ENCODE peak calls at places on chromosomes 2 and 18, in four cellular contexts. H is endothelial cell, X is heart right ventricle, W is B cell. Y is an unnamed sample.

GRCh38 chr2:120672526-120673204 is 63.0 kb upstream of the GLI2 start:
- DNase-seq in X (no peak), H (no peak), W (no peak), Y (no peak)

GRCh38 chr2:88873620-88874019 is 182.1 kb downstream of the RPIA start:
- DNase-seq in W (no peak), H (no peak), X (no peak), Y (no peak)

GRCh38 chr2:178241852-178242551 is 47.7 kb downstream of the OSBPL6 start:
- DNase-seq in W (no peak), H (no peak), X (no peak), Y (no peak)

GRCh38 chr2:12096425-12096824 is 350.0 kb downstream of the LPIN1 start:
- DNase-seq in X (no peak), H (no peak), W (no peak), Y (no peak)

GRCh38 chr2:241561811-241562210 is 3.3 kb downstream of the BOK start:
- DNase-seq in W (no peak), X (peak; percentile 57), H (no peak), Y (no peak)

GRCh38 chr2:20067992-20068727 is 16.7 kb upstream of the LAPTM4A start:
- DNase-seq in H (no peak), X (no peak), W (no peak), Y (no peak)

GRCh38 chr2:23065936-23066335 is 319.0 kb upstream of the KLHL29 start:
- DNase-seq in H (no peak), W (no peak), X (no peak), Y (no peak)

GRCh38 chr2:30777662-30778505 is 29.4 kb downstream of the CAPN13 start:
- DNase-seq in H (no peak), X (no peak), W (no peak), Y (no peak)

GRCh38 chr2:24026233-24026632 is 16.3 kb downstream of the MFSD2B start:
- DNase-seq in H (no peak), W (no peak), X (no peak), Y (no peak)

GRCh38 chr2:191574232-191574631 is 103.7 kb upstream of the NABP1 start:
- DNase-seq in W (no peak), X (no peak), H (no peak), Y (no peak)

GRCh38 chr2:75055820-75056675 is 97.6 kb downstream of the POLE4 start:
- DNase-seq in W (no peak), X (no peak), H (no peak), Y (peak; percentile 50)

GRCh38 chr18:7338846-7339245 is 108.0 kb downstream of the LRRC30 start:
- DNase-seq in W (no peak), X (no peak), H (no peak), Y (no peak)

GRCh38 chr2:167209784-167210183 is 321.5 kb downstream of the XIRP2 start:
- DNase-seq in H (no peak), W (no peak), X (no peak), Y (no peak)

GRCh38 chr2:207334631-207335371 is 169.1 kb upstream of the KLF7 start:
- DNase-seq in X (peak; percentile 60), W (no peak), H (peak; percentile 65), Y (no peak)

GRCh38 chr2:6538607-6539006 is 327.1 kb downstream of the CMPK2 start:
- DNase-seq in W (no peak), H (no peak), X (no peak), Y (no peak)

GRCh38 chr2:103781401-103781800 is 1019.6 kb downstream of the TMEM182 start:
- DNase-seq in H (no peak), X (no peak), W (no peak), Y (no peak)

GRCh38 chr2:46812381-46813024 is 103.1 kb downstream of the MCFD2 start:
- DNase-seq in X (peak; percentile 69), H (no peak), W (no peak), Y (no peak)

GRCh38 chr2:8154270-8154669 is 527.6 kb upstream of the ID2 start:
- DNase-seq in W (no peak), X (no peak), H (no peak), Y (no peak)

GRCh38 chr2:120231564-120231973 is 8.4 kb upstream of the TMEM185B start:
- DNase-seq in H (no peak), W (no peak), X (no peak), Y (no peak)

GRCh38 chr2:120830096-120830830 is 94.6 kb downstream of the GLI2 start:
- DNase-seq in W (no peak), H (no peak), X (no peak), Y (no peak)

GRCh38 chr2:160007111-160007510 is 55.3 kb downstream of the PLA2R1 start:
- DNase-seq in H (no peak), W (no peak), X (no peak), Y (no peak)

GRCh38 chr2:176752295-176752694 is 460.3 kb upstream of the HNRNPA3 start:
- DNase-seq in H (no peak), X (no peak), W (no peak), Y (no peak)

GRCh38 chr18:37476182-37476581 is 89.4 kb downstream of the CELF4 start:
- DNase-seq in H (peak; percentile 63), W (peak; percentile 2), X (no peak), Y (peak; percentile 67)

GRCh38 chr2:226215902-226216503 is 583.6 kb downstream of the IRS1 start:
- DNase-seq in W (peak; percentile 71), X (no peak), H (peak; percentile 83), Y (peak; percentile 13)

GRCh38 chr18:63099848-63100625 is 219.5 kb downstream of the BCL2 start:
- DNase-seq in W (no peak), X (peak; percentile 66), H (no peak), Y (peak; percentile 47)

GRCh38 chr2:71558300-71559051 is 105.1 kb downstream of the DYSF start:
- DNase-seq in X (no peak), W (no peak), H (no peak), Y (no peak)

GRCh38 chr2:19021100-19021476 is 337.3 kb downstream of the OSR1 start:
- DNase-seq in X (no peak), W (no peak), H (no peak), Y (no peak)

GRCh38 chr2:234249873-234250272 is 199.4 kb downstream of the SPP2 start:
- DNase-seq in W (no peak), H (no peak), X (no peak), Y (no peak)

GRCh38 chr2:85537600-85538506 is 1.1 kb upstream of the MAT2A start:
- DNase-seq in W (peak; percentile 28), X (peak; percentile 55), H (peak; percentile 45), Y (peak; percentile 41)
- TF ChIP-seq CTCF in W (no peak), X (no peak), H (no peak), Y (no peak)

DNA sequence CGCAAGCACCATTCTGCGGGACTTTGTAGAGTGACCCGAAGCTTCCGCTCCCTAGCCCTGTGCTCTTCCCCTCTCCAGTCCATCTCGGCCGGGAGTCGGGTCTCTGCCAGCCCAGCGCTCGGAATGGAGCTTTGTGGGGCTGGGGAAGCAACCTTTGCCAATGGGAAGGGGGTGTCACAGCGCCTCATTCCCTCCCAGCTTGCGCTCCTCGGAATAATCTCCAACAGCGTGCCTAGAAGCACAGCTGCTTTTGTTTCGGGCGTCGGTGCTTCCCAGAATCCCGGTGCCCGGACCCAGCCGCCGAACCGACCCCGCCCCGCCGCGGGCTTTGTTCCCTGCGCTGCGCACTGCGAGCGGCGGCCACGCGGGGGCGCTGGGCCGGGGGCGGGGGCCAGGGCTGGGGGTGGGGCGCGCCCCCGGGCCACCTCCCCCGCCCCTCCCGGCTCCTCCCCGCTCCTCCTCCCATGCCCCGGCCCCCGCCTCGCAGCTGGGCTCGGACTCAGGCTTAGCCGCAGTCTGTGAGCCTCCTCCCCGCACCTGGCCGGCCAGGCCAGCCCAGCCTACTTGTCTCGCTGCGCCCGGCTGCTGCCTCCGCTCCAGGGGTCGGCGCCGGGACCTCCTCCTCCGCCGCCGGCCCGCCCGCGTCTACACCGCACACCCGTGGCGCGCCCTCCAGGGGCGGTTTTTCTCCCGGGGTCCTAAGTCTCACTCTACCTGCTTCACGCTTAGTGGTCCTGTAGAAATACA is 77.7 kb upstream of the SMAD2 start:
- DNase-seq in X (peak; percentile 68), W (peak; percentile 56), H (peak; percentile 82), Y (peak; percentile 87)
- TF ChIP-seq CTCF in X (peak; percentile 61), W (peak; percentile 71), H (peak; percentile 97), Y (peak; percentile 20)

GRCh38 chr2:101723366-101724112 is 26.0 kb downstream of the MAP4K4 start:
- DNase-seq in W (no peak), H (no peak), X (no peak), Y (no peak)

GRCh38 chr2:101724113-101724450 is 26.6 kb downstream of the MAP4K4 start:
- DNase-seq in H (no peak), X (no peak), W (no peak), Y (no peak)

GRCh38 chr2:101725038-101725437 is 27.5 kb downstream of the MAP4K4 start:
- DNase-seq in X (no peak), W (no peak), H (no peak), Y (no peak)

GRCh38 chr2:101722878-101723277 is 25.4 kb downstream of the MAP4K4 start:
- DNase-seq in H (no peak), X (no peak), W (peak; percentile 30), Y (no peak)

GRCh38 chr2:101725515-101726192 is 28.1 kb downstream of the MAP4K4 start:
- DNase-seq in H (peak; percentile 24), X (no peak), W (peak; percentile 44), Y (no peak)
- TF ChIP-seq CTCF in H (peak; percentile 44), X (peak; percentile 28), W (peak; percentile 56), Y (no peak)

GRCh38 chr2:186503827-186504606 is 18.0 kb downstream of the ZC3H15 start:
- DNase-seq in W (peak; percentile 22), H (no peak), X (no peak), Y (no peak)
- TF ChIP-seq CTCF in W (peak; percentile 81), H (peak; percentile 89), X (peak; percentile 63), Y (peak; percentile 13)

GRCh38 chr18:10142056-10142455 is 228.2 kb downstream of the VAPA start:
- DNase-seq in X (no peak), W (no peak), H (no peak), Y (no peak)

GRCh38 chr18:10143601-10144000 is 229.8 kb downstream of the VAPA start:
- DNase-seq in H (no peak), W (no peak), X (no peak), Y (no peak)

GRCh38 chr18:10140928-10141327 is 227.1 kb downstream of the VAPA start:
- DNase-seq in X (no peak), W (no peak), H (no peak), Y (no peak)

GRCh38 chr18:10141559-10141958 is 227.7 kb downstream of the VAPA start:
- DNase-seq in X (no peak), W (no peak), H (no peak), Y (no peak)

DNA sequence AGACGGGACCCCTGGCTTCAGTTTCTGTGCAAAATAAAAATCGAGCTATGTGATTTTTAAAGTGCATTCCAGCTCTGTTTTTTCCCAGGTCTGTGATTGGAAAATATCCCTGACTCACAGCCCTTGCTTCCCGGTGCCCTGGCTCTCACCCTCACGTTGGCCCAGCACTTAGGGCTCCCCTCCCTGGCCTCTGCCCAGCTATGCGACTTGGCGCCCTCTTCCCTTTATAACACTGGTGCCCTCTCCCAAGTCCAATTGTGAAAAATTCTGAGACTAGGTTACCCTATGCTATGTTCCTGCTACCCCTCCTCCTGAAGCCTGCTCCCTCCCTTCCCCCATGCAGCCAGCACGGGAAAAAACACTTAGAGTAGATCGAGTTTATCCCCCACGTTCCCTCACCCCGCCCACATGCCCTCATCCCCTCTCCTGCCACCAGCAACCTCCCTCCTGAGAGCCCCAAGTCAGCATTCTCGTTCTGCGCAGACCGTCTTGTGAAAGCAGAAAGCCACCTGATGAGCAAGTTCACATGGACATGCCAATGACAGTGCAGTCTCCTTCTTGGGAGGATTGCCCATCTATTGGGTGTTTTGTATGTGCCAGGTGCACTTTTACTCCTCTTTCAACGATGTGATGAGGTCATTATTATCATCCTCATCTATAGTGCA is 228.8 kb downstream of the VAPA start:
- DNase-seq in H (no peak), X (peak; percentile 45), W (no peak), Y (no peak)
- TF ChIP-seq CTCF in H (no peak), X (no peak), W (no peak), Y (no peak)

Y was measured in GM13976.